ENCODE peak calls at places on chromosomes 6 and 20, in five cellular contexts. X is A549, Y is HepG2, B is GM12892, A is endothelial cell of umbilical vein. H is an unnamed sample.

GRCh38 chr20:47008842-47009518 is 114.3 kb downstream of the EYA2 start:
- DNase-seq in X (peak; percentile 58), A (no peak), Y (peak; percentile 35), B (no peak), H (no peak)

GRCh38 chr20:35615667-35616464 is at the start of gene SPAG4:
- DNase-seq in X (peak; percentile 100), A (no peak), Y (no peak), B (no peak), H (peak; percentile 78)

GRCh38 chr20:56987992-56988391 is 278.4 kb downstream of the BMP7 start:
- DNase-seq in X (no peak), Y (no peak), B (no peak), A (no peak), H (no peak)

GRCh38 chr6:154605207-154605877 is 94.9 kb upstream of the CNKSR3 start:
- DNase-seq in X (no peak), B (no peak), Y (no peak), A (no peak), H (no peak)

GRCh38 chr6:24321538-24322162 is 36.2 kb downstream of the DCDC2 start:
- DNase-seq in A (no peak), Y (no peak), B (no peak), X (no peak), H (no peak)

GRCh38 chr20:50594591-50595432 is 84.6 kb downstream of the PTPN1 start:
- DNase-seq in Y (no peak), B (no peak), X (no peak), A (no peak), H (no peak)

GRCh38 chr20:47456952-47457724 is 44.5 kb upstream of the NCOA3 start:
- DNase-seq in X (peak; percentile 94), A (no peak), Y (no peak), B (no peak), H (peak; percentile 72)

GRCh38 chr6:129686941-129687627 is 22.9 kb downstream of the ARHGAP18 start:
- DNase-seq in A (no peak), X (no peak), Y (no peak), B (no peak), H (peak; percentile 52)

GRCh38 chr6:146598785-146599405 is at the start of gene ADGB:
- DNase-seq in B (no peak), A (peak; percentile 46), Y (peak; percentile 36), X (peak; percentile 11), H (peak; percentile 35)

GRCh38 chr20:8901237-8902025 is 167.5 kb upstream of the PLCB4 start:
- DNase-seq in Y (no peak), A (no peak), X (no peak), B (no peak), H (no peak)

GRCh38 chr6:158784505-158784904 is 34.7 kb downstream of the EZR start:
- DNase-seq in B (no peak), X (no peak), A (peak; percentile 8), Y (no peak), H (peak; percentile 70)

GRCh38 chr20:63659370-63659769 is 1.3 kb downstream of the RTEL1 start:
- DNase-seq in A (no peak), B (no peak), Y (no peak), X (no peak), H (no peak)

GRCh38 chr6:111484655-111484974 is 1.6 kb upstream of the REV3L start:
- DNase-seq in X (no peak), Y (peak; percentile 29), B (no peak), A (no peak), H (peak; percentile 11)

DNA sequence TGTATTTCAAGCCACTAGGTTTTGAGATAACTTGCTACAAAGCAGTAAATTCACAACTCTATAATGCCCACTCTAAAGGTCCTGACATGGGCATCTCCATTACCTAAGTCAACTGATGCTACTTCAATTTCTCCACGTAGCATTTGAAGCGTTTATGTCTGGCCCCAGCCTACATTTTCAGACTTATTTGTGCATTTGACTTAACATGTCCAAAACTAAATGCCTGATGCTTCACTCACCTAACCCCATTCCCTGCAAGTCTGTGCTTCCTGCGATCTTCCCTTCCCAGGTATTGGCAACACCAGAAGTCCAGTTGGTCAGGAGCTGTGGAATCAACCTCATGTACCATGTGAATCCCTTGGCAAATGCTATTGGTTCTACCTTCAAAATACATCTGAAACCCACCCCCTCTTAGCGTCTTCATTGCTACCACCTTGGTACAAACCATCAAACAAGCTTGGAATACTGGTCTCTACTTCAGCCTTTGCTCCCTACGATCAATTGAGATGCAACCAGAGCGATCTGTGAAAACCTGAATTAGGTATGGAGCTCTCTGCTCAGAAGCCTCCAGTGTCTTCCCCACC is 12.8 kb upstream of the ZNFX1 start:
- DNase-seq in X (no peak), Y (no peak), B (no peak), A (no peak), H (no peak)
- TF ChIP-seq POLR2A in X (no peak), Y (peak; percentile 20), B (peak; percentile 18), A (no peak), H (no peak)

DNA sequence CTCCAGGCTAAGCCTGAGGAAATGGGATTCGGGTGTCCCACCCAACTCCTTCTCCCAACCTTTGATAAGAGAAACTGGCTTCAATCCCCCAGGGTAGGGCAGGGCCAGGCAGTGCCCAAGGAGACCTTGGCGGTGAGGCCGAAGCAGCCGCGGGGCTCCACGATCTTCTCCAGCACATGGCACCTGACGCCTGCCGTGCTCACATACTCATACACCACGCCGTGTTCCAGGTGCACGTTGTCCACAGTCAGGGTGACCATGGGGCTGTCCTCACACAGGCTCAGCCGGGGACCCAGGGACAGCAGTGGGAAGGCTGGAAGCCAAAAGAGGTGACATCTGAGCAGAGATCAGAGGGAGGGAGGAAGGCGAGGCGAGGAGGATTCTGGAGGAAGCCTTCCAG is 176.5 kb downstream of the PREX1 start:
- DNase-seq in B (no peak), X (no peak), A (no peak), Y (no peak), H (no peak)
- TF ChIP-seq POLR2A in B (no peak), X (no peak), A (no peak), Y (no peak), H (no peak)

GRCh38 chr6:30101939-30102700 is 10.8 kb downstream of the TRIM31 start:
- DNase-seq in A (peak; percentile 78), B (peak; percentile 70), X (peak; percentile 81), Y (peak; percentile 90), H (peak; percentile 77)
- TF ChIP-seq POLR2A in A (peak; percentile 50), B (no peak), X (peak; percentile 86), Y (peak; percentile 99), H (no peak)

DNA sequence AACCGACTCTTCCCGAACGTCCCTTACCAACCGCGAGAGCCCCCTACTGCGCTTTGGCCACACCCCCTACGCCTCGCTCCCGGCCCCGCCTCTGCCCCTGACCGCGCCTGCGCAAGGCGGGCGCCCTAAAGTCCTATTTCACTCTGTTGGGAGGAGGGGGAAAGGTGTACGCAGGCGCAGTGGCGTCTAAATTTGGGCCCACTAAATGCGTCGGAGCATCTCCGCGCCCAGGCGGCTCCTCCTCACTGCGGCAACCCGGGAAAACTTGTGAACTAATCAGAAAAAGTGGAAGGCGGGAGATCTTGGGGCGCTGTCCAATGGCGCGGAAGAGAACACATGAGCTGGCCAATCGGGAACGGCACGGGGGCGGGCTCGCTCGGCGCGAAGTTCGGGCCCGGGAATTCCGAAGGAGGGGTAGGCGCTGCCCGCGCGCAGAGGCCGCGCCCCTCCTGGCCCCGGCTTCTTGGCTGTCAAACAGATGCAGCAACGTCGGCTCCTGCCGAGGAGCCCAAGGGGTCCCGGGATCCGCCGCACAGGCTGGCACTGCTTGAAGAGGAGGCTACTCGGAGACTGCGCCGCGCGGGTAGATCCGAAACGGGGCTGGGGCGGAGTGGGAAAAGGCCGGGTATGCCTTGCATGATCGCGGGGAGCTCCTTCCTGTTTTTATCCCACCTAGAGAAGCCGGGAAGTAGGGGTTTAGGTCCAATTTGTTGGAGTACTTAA is at the start of gene TCF19:
- DNase-seq in Y (peak; percentile 99), X (peak; percentile 98), A (peak; percentile 100), B (peak; percentile 98), H (peak; percentile 99)
- TF ChIP-seq POLR2A in Y (peak; percentile 58), X (peak; percentile 32), A (peak; percentile 3), B (peak; percentile 78), H (no peak)

DNA sequence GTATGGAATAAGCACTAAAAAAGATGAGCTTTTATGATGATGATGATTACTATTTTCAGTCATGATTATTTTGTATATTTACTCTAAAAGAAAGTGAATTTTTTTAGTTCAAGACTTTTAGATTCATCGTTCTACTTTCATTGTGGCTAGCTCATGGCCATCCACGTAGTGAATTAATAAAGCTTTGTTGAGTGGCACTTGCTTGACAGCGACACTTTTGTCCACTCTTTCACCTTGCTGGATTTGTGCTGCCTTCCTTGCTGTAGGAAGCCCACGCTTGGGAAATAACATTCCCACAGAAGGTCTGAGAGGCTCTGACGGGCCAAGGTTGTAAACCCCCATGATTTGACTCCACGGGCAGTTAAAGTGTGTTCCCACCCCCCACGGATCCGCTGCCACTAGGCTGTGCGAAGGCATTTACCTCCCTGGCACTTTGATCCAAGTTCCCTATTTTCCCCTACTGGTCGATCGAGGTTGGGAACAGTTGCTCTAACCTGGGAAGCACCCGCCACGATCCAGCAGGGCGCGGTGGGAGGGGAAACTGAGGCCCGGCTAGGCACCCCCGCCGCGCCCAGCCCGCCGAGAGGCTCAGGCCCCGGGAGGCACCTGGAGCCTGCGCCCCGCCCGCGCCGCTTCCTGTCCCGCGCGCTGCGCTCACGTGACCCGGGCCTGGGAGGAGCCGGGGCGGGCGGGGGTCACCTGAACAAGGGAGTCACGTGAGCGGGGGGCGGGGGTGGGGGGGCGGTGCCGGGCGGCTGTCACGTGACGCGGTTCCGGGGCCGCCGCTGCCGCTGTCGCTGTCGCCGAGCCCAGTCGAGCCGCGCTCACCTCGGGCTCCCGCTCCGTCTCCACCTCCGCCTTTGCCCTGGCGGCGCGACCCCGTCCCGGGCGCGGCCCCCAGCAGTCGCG is at the start of gene IGF2R:
- DNase-seq in X (peak; percentile 86), B (peak; percentile 96), Y (peak; percentile 83), A (peak; percentile 69), H (peak; percentile 80)
- TF ChIP-seq POLR2A in X (peak; percentile 74), B (peak; percentile 85), Y (peak; percentile 88), A (peak; percentile 67), H (peak; percentile 75)

GRCh38 chr20:24580855-24581254 is 111.4 kb downstream of the SYNDIG1 start:
- DNase-seq in A (no peak), B (no peak), Y (no peak), X (no peak), H (no peak)

GRCh38 chr20:24579475-24579874 is 110.0 kb downstream of the SYNDIG1 start:
- DNase-seq in Y (no peak), X (no peak), B (no peak), A (no peak), H (no peak)

GRCh38 chr20:24578605-24579004 is 109.2 kb downstream of the SYNDIG1 start:
- DNase-seq in Y (no peak), X (no peak), A (no peak), B (no peak), H (no peak)

GRCh38 chr20:24579016-24579415 is 109.6 kb downstream of the SYNDIG1 start:
- DNase-seq in B (no peak), Y (no peak), A (no peak), X (no peak), H (no peak)

GRCh38 chr20:24580006-24580405 is 110.6 kb downstream of the SYNDIG1 start:
- DNase-seq in Y (no peak), B (no peak), X (no peak), A (no peak), H (no peak)
- TF ChIP-seq POLR2A in Y (no peak), B (no peak), X (no peak), A (no peak), H (no peak)

H was measured in IMR-90.